ENCODE peak calls at places on chromosomes 6 and 20, in six cellular contexts. O, W, Q, G, T and M are unnamed samples. For H3K36me3, the result is how much of the 10 kb centered on the place peaks cover.

GRCh38 chr20:41339957-41340326 is 679 bp upstream of the LPIN3 start:
- DNase-seq in O (peak), W (peak), Q (peak), G (peak), T (no peak), M (peak)

GRCh38 chr6:30060634-30060981 is 457 bp upstream of the POLR1H start:
- DNase-seq in O (no peak), W (peak), Q (no peak), G (peak), T (no peak), M (peak)

GRCh38 chr6:33672808-33673207 is 38.7 kb downstream of the UQCC2 start:
- DNase-seq in O (peak), W (no peak), Q (peak), G (peak), T (peak), M (peak)

GRCh38 chr20:19249515-19249914 is 37.1 kb downstream of the SLC24A3 start:
- DNase-seq in O (peak), W (no peak), Q (no peak), G (peak), T (no peak), M (no peak)

GRCh38 chr20:6473197-6473596 is 294.3 kb upstream of the BMP2 start:
- DNase-seq in O (peak), W (no peak), Q (no peak), G (no peak), T (no peak), M (no peak)

GRCh38 chr6:63509652-63510352 is 62.5 kb upstream of the LOC128125822 start:
- DNase-seq in O (no peak), W (peak), Q (peak), G (peak), T (no peak), M (no peak)

GRCh38 chr6:63816401-63816975 is 180.9 kb downstream of the PHF3 start:
- DNase-seq in O (no peak), W (no peak), Q (no peak), G (no peak), T (no peak), M (no peak)

GRCh38 chr6:137736048-137736846 is 130.8 kb upstream of the TNFAIP3 start:
- DNase-seq in O (no peak), W (no peak), Q (no peak), G (no peak), T (no peak), M (no peak)

GRCh38 chr20:45343445-45343866 is 4.8 kb downstream of the SDC4 start:
- DNase-seq in O (peak), W (no peak), Q (peak), G (peak), T (no peak), M (no peak)

GRCh38 chr20:461254-462198 is 807 bp downstream of the TBC1D20 start:
- DNase-seq in O (peak), W (peak), Q (no peak), G (peak), T (no peak), M (peak)

GRCh38 chr20:24560571-24561485 is 91.4 kb downstream of the SYNDIG1 start:
- DNase-seq in O (no peak), W (no peak), Q (no peak), G (no peak), T (no peak), M (no peak)

GRCh38 chr6:43707767-43708166 is 20.2 kb upstream of the MRPS18A start:
- DNase-seq in O (no peak), W (no peak), Q (no peak), G (no peak), T (no peak), M (peak)

GRCh38 chr20:1761116-1761515 is 103.5 kb upstream of the SIRPG start:
- DNase-seq in O (peak), W (no peak), Q (no peak), G (no peak), T (peak), M (no peak)

GRCh38 chr6:21587925-21588811 is 5.4 kb upstream of the SOX4 start:
- DNase-seq in O (peak), W (peak), Q (peak), G (peak), T (no peak), M (peak)

GRCh38 chr6:140344149-140344913 is 969.9 kb upstream of the CITED2 start:
- DNase-seq in O (peak), W (no peak), Q (no peak), G (no peak), T (no peak), M (no peak)

GRCh38 chr6:54715990-54716389 is 130.6 kb upstream of the FAM83B start:
- DNase-seq in O (no peak), W (no peak), Q (no peak), G (no peak), T (no peak), M (no peak)

GRCh38 chr6:139376054-139376355 is 1.6 kb upstream of the CITED2 start:
- DNase-seq in O (peak), W (no peak), Q (no peak), G (no peak), T (no peak), M (no peak)

GRCh38 chr20:63580796-63581461 is 6.9 kb upstream of the HELZ2 start:
- DNase-seq in O (peak), W (peak), Q (no peak), G (no peak), T (peak), M (peak)

GRCh38 chr20:47360207-47360488 is 3.6 kb upstream of the ZMYND8 start:
- DNase-seq in O (peak), W (peak), Q (peak), G (peak), T (no peak), M (no peak)

GRCh38 chr6:133309579-133309978 is 68.4 kb downstream of the EYA4 start:
- DNase-seq in O (no peak), W (no peak), Q (no peak), G (no peak), T (no peak), M (no peak)

GRCh38 chr6:1285589-1286340 is 26.1 kb upstream of the FOXQ1 start:
- DNase-seq in O (no peak), W (no peak), Q (no peak), G (no peak), T (peak), M (no peak)

GRCh38 chr6:41586564-41586963 is 40.4 kb downstream of the FOXP4 start:
- DNase-seq in O (no peak), W (no peak), Q (no peak), G (no peak), T (no peak), M (no peak)

GRCh38 chr20:48841861-48842529 is 14.2 kb upstream of the PREX1 start:
- DNase-seq in O (peak), W (no peak), Q (no peak), G (no peak), T (peak), M (no peak)

DNA sequence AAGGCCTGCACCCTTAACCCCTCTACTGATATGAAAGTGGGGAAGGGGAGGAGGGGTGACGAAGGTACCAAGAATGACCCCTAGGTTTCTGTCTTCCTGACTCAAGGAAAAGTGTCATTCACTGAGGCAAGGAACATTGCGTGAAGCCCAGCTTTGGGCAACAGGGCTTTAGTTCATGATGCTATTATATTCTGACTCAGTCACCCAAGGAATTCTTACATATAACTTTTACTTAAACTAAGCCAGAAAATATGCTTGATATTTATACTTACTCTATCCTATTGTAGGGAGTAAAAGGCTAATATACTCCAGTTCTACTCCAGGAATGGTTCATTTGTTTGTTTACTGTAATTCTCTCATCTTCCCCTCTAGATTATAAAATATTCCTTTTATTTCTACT is 60.5 kb downstream of the DOP1A start:
- DNase-seq in O (no peak), W (no peak), Q (no peak), G (no peak), T (no peak), M (no peak)
- H3K36me3 ChIP-seq in O (under half), W (under half), Q (under half), G (under half), T (under half), M (under half)

DNA sequence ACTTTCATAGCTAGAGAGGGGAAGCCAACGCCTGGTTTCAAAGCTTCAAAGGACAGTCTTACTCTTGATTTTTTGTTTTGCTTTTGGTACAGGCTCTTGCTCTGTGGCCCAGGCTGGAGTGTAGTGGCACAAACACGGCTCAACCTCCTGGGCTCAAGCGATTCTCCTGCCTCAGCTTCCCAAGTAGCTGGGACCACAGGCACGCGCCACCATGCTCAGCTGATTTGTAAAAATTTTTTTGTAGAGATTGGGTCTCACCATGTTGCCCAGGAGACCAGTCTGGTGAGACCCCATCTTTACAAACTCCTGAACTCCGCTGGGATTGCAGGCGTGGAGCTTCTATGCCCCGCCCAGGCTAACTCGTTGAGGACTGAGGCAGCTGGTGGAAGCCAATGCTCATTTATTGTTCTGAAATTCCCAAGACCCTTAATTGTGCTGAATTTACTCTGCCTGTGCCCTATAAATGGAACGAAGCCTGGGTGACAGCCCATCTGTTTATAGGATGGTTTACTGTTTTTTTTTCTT is 18.0 kb downstream of the SRSF3 start:
- DNase-seq in O (no peak), W (peak), Q (no peak), G (no peak), T (no peak), M (no peak)
- H3K36me3 ChIP-seq in O (under half), W (under half), Q (under half), G (under half), T (under half), M (under half)

GRCh38 chr6:157768304-157768703 is 54.7 kb upstream of the SNX9 start:
- DNase-seq in O (no peak), W (peak), Q (no peak), G (no peak), T (no peak), M (no peak)

GRCh38 chr6:157767071-157767750 is 55.8 kb upstream of the SNX9 start:
- DNase-seq in O (no peak), W (no peak), Q (no peak), G (no peak), T (no peak), M (no peak)

GRCh38 chr6:157769776-157770430 is 53.1 kb upstream of the SNX9 start:
- DNase-seq in O (peak), W (peak), Q (no peak), G (no peak), T (no peak), M (no peak)

GRCh38 chr6:157768863-157769551 is 54.0 kb upstream of the SNX9 start:
- DNase-seq in O (no peak), W (no peak), Q (no peak), G (no peak), T (no peak), M (no peak)

GRCh38 chr6:157767757-157768156 is 55.3 kb upstream of the SNX9 start:
- DNase-seq in O (no peak), W (no peak), Q (no peak), G (no peak), T (no peak), M (no peak)
- H3K36me3 ChIP-seq in O (under half), W (under half), Q (under half), G (under half), T (under half), M (under half)

GRCh38 chr20:62196286-62196685 is 13.5 kb downstream of the MTG2 start:
- DNase-seq in O (no peak), W (no peak), Q (no peak), G (no peak), T (no peak), M (no peak)
- H3K36me3 ChIP-seq in O (under half), W (under half), Q (under half), G (under half), T (under half), M (under half)